ENCODE peak calls at places on chromosome 10, in four cellular contexts. One of them, this sample, is unnamed.

GRCh38 chr10:21895932-21896331 is 107.6 kb downstream of the DNAJC1 start:
- DNase-seq in K562: no peak
- DNase-seq in WTC11: no peak
- DNase-seq in HepG2: no peak
- DNase-seq in this sample: no peak

GRCh38 chr10:112039823-112040222 is 143.7 kb downstream of the GPAM start:
- DNase-seq in K562: no peak
- DNase-seq in WTC11: no peak
- DNase-seq in HepG2: no peak
- DNase-seq in this sample: no peak

GRCh38 chr10:51010977-51011376 is 63.3 kb upstream of the PRKG1 start:
- DNase-seq in K562: peak; percentile 62
- DNase-seq in WTC11: no peak
- DNase-seq in HepG2: peak; percentile 27
- DNase-seq in this sample: peak; percentile 8

GRCh38 chr10:60162631-60163030 is 227.0 kb downstream of the ANK3 start:
- DNase-seq in K562: no peak
- DNase-seq in WTC11: no peak
- DNase-seq in HepG2: no peak
- DNase-seq in this sample: no peak

GRCh38 chr10:96417432-96417831 is 58.6 kb upstream of the OPALIN start:
- DNase-seq in K562: no peak
- DNase-seq in WTC11: no peak
- DNase-seq in HepG2: peak; percentile 8
- DNase-seq in this sample: no peak

GRCh38 chr10:77824893-77825292 is 101.7 kb downstream of the DLG5 start:
- DNase-seq in K562: no peak
- DNase-seq in WTC11: no peak
- DNase-seq in HepG2: no peak
- DNase-seq in this sample: no peak

GRCh38 chr10:125866421-125867029 is 14.6 kb downstream of the DHX32 start:
- DNase-seq in K562: no peak
- DNase-seq in WTC11: no peak
- DNase-seq in HepG2: no peak
- DNase-seq in this sample: no peak

GRCh38 chr10:93652857-93653256 is 40.5 kb downstream of the PDE6C start:
- DNase-seq in K562: no peak
- DNase-seq in WTC11: no peak
- DNase-seq in HepG2: no peak
- DNase-seq in this sample: no peak

GRCh38 chr10:34010891-34011290 is 676.4 kb upstream of the NRP1 start:
- DNase-seq in K562: no peak
- DNase-seq in WTC11: no peak
- DNase-seq in HepG2: no peak
- DNase-seq in this sample: no peak

GRCh38 chr10:98555011-98555619 is 108.4 kb upstream of the HPS1 start:
- DNase-seq in K562: no peak
- DNase-seq in WTC11: no peak
- DNase-seq in HepG2: no peak
- DNase-seq in this sample: no peak

GRCh38 chr10:63901228-63901627 is 380.0 kb downstream of the REEP3 start:
- DNase-seq in K562: peak; percentile 45
- DNase-seq in WTC11: peak; percentile 55
- DNase-seq in HepG2: no peak
- DNase-seq in this sample: no peak

GRCh38 chr10:9878429-9878828 is 1139.2 kb upstream of the CELF2 start:
- DNase-seq in K562: peak; percentile 52
- DNase-seq in WTC11: no peak
- DNase-seq in HepG2: no peak
- DNase-seq in this sample: no peak

GRCh38 chr10:16724509-16724908 is 92.7 kb downstream of the RSU1 start:
- DNase-seq in K562: no peak
- DNase-seq in WTC11: no peak
- DNase-seq in HepG2: no peak
- DNase-seq in this sample: no peak

GRCh38 chr10:12019343-12019971 is 23.2 kb downstream of the UPF2 start:
- DNase-seq in K562: no peak
- DNase-seq in WTC11: no peak
- DNase-seq in HepG2: no peak
- DNase-seq in this sample: no peak

GRCh38 chr10:92990615-92991014 is 70.0 kb upstream of the CYP26C1 start:
- DNase-seq in K562: peak; percentile 82
- DNase-seq in WTC11: no peak
- DNase-seq in HepG2: no peak
- DNase-seq in this sample: no peak

GRCh38 chr10:109929501-109930219 is 6.3 kb upstream of the XPNPEP1 start:
- DNase-seq in K562: no peak
- DNase-seq in WTC11: no peak
- DNase-seq in HepG2: no peak
- DNase-seq in this sample: no peak

GRCh38 chr10:4131407-4132215 is 346.6 kb upstream of the KLF6 start:
- DNase-seq in K562: no peak
- DNase-seq in WTC11: no peak
- DNase-seq in HepG2: no peak
- DNase-seq in this sample: peak; percentile 66
- TF ChIP-seq NR2C2 in K562: no peak
- TF ChIP-seq NR2C2 in WTC11: no peak
- TF ChIP-seq NR2C2 in HepG2: no peak
- TF ChIP-seq NR2C2 in this sample: no peak

GRCh38 chr10:103828107-103828506 is 27.3 kb downstream of the SH3PXD2A start:
- DNase-seq in K562: no peak
- DNase-seq in WTC11: no peak
- DNase-seq in HepG2: no peak
- DNase-seq in this sample: no peak

GRCh38 chr10:103832806-103833205 is 22.6 kb downstream of the SH3PXD2A start:
- DNase-seq in K562: no peak
- DNase-seq in WTC11: no peak
- DNase-seq in HepG2: no peak
- DNase-seq in this sample: no peak

GRCh38 chr10:103829266-103829665 is 26.1 kb downstream of the SH3PXD2A start:
- DNase-seq in K562: no peak
- DNase-seq in WTC11: no peak
- DNase-seq in HepG2: no peak
- DNase-seq in this sample: no peak

GRCh38 chr10:103828587-103829186 is 26.7 kb downstream of the SH3PXD2A start:
- DNase-seq in K562: no peak
- DNase-seq in WTC11: no peak
- DNase-seq in HepG2: peak; percentile 41
- DNase-seq in this sample: no peak

DNA sequence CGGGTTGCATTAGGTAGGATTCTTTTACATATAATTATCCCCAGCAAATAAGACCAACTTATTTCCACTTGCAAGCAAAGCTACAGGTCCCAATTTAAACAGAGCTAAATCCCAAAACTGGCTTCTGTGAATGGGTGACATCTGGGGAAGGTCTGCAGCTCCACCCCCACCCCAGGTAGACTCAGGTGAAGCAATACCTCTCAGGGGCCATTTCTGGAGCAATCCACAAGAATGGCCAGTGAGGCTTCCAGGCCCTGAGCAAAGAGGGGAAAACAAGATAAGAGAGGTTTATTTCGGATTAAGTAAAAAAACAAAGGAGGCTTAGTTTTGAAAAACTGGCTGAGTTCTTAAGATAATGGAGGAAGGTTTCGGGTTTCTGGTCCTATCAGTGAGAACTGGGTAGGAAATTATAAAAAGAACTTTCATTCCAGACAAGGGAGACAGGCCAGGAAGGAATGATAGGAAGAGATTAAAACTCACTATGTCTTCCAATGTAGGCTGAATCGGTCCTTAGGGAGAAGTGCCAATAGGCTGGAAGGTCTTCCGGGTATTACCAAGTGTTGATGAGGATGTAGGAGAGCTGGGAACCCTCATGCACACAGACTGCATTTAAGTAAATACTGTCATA is 25.4 kb downstream of the SH3PXD2A start:
- DNase-seq in K562: no peak
- DNase-seq in WTC11: no peak
- DNase-seq in HepG2: no peak
- DNase-seq in this sample: no peak
- TF ChIP-seq ESRRA in K562: no peak
- TF ChIP-seq ESRRA in WTC11: no peak
- TF ChIP-seq ESRRA in HepG2: no peak
- TF ChIP-seq ESRRA in this sample: no peak

GRCh38 chr10:81018898-81019890 is 481.5 kb downstream of the SH2D4B start:
- DNase-seq in K562: peak; percentile 50
- DNase-seq in WTC11: peak; percentile 51
- DNase-seq in HepG2: peak; percentile 49
- DNase-seq in this sample: no peak
- TF ChIP-seq NR2C2 in K562: no peak
- TF ChIP-seq NR2C2 in WTC11: no peak
- TF ChIP-seq NR2C2 in HepG2: no peak
- TF ChIP-seq NR2C2 in this sample: no peak

GRCh38 chr10:8149991-8150390 is 95.5 kb downstream of the GATA3 start:
- DNase-seq in K562: no peak
- DNase-seq in WTC11: no peak
- DNase-seq in HepG2: no peak
- DNase-seq in this sample: no peak
- TF ChIP-seq ESRRA in K562: no peak
- TF ChIP-seq ESRRA in WTC11: no peak
- TF ChIP-seq ESRRA in HepG2: no peak
- TF ChIP-seq ESRRA in this sample: no peak

GRCh38 chr10:68553599-68553998 is 6.5 kb upstream of the TET1 start:
- DNase-seq in K562: no peak
- DNase-seq in WTC11: no peak
- DNase-seq in HepG2: no peak
- DNase-seq in this sample: no peak

GRCh38 chr10:68550747-68551411 is 9.3 kb upstream of the TET1 start:
- DNase-seq in K562: peak; percentile 91
- DNase-seq in WTC11: peak; percentile 67
- DNase-seq in HepG2: peak; percentile 60
- DNase-seq in this sample: no peak

GRCh38 chr10:68558478-68558877 is 1.7 kb upstream of the TET1 start:
- DNase-seq in K562: no peak
- DNase-seq in WTC11: no peak
- DNase-seq in HepG2: no peak
- DNase-seq in this sample: no peak

DNA sequence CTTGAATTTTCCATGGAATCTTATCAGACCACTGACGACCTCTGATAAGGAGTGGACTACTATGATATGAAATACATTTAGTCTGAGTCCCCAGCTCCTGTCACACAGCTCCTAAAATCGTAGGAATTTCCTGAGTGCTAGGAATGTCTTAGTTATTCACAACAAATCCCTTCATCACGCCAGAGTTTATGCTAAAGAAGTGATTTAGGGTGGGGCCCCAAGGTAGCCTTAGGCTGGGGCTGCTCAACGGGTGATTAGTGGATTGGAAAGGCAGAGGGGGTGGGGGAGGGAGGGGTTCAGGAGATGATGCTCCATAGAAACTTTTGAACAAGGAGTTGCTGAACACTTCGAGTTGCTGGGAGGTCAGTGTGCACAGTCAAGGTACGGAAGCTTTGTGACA is 7.0 kb upstream of the TET1 start:
- DNase-seq in K562: peak; percentile 46
- DNase-seq in WTC11: no peak
- DNase-seq in HepG2: no peak
- DNase-seq in this sample: no peak
- TF ChIP-seq NR2C2 in K562: no peak
- TF ChIP-seq NR2C2 in WTC11: no peak
- TF ChIP-seq NR2C2 in HepG2: no peak
- TF ChIP-seq NR2C2 in this sample: no peak

DNA sequence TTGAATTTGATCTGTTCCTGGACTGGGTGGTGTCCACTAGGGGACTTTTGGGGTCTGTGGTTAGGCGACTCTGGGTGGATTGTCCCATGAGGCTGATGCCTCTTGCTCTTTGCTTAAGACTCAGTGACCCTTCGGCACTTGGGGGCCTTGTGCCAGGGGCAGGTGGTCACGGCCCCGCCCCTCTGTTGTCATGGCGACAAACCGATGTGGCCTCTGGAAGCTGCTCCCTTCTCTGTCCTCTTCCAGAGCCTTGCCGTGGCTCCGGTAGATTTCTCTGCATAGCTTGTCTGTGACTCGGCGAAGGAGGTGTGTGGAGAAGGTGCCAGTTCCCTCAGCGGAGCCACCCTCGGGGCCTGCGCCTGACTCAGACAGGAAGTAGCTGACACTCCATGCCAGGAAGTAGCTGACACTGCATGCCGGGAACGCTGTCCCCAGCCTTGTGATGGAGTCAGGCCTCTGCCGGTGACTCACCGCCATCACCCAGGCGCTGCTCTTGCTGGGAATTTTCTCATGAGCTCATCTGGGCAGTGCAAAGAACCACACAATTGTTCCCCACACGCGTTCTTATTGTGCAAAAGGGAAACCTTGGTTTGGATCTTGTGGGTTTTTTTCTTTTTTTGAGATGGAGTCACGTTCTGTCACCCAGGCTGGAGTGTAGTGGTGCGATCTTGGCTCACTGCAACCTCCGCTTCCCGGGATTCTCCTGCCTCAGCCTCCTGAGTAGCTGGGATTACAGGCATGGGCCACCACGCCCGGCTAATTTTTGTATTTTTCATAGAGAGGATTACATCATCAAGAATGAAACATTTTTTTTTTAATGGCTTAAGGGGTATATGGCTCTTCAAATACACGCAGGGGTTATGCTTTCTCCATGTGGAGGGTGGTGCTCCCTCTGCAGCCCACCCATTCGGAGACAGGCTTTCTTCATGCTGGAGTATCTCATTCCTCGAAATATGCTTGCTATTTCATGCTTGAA is 72.6 kb downstream of the PFKFB3 start:
- DNase-seq in K562: peak; percentile 73
- DNase-seq in WTC11: peak; percentile 43
- DNase-seq in HepG2: peak; percentile 53
- DNase-seq in this sample: peak; percentile 49
- TF ChIP-seq ESRRA in K562: no peak
- TF ChIP-seq ESRRA in WTC11: no peak
- TF ChIP-seq ESRRA in HepG2: no peak
- TF ChIP-seq ESRRA in this sample: no peak

DNA sequence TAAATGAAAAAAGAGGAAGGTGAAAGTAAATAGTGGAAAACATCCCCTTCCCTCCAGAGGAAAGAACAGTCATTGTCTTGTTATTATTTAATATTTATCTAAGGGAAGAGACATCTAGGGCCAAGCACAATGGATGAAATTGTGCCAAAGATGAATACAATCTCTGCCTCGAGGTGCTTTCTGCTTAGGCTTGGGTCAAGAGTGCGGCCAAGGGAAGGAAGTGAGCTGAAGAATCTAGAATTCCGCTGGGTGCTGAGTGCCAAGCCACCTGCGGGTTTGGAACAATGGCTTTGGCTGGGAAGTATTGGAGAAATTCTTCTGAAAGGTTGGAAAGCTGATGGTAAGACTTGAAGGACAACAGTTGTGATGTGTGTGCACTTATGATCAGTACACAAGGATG is 531.3 kb upstream of the FZD8 start:
- DNase-seq in K562: no peak
- DNase-seq in WTC11: no peak
- DNase-seq in HepG2: no peak
- DNase-seq in this sample: no peak
- TF ChIP-seq NR2C2 in K562: no peak
- TF ChIP-seq NR2C2 in WTC11: no peak
- TF ChIP-seq NR2C2 in HepG2: no peak
- TF ChIP-seq NR2C2 in this sample: no peak